ENCODE peak calls at places on chromosomes 7 and 10, in four cellular contexts. B is NCI-H774, U is HEK293T, M is kidney glomerular epithelial cell. N is an unnamed sample.

GRCh38 chr10:61280303-61280702 is 172.9 kb downstream of the TMEM26 start:
- DNase-seq in B (no peak), U (no peak), M (peak; percentile 1), N (no peak)

GRCh38 chr7:27157717-27158431 is 1.4 kb upstream of the HOXA7 start:
- DNase-seq in B (no peak), U (no peak), M (no peak), N (no peak)

GRCh38 chr10:14588084-14588937 is 186.4 kb downstream of the FAM107B start:
- DNase-seq in B (no peak), U (no peak), M (peak; percentile 58), N (no peak)

GRCh38 chr10:2256241-2256640 is 518.9 kb upstream of the ADARB2 start:
- DNase-seq in B (no peak), U (no peak), M (no peak), N (no peak)

GRCh38 chr10:131003455-131003854 is 308.1 kb downstream of the TCERG1L start:
- DNase-seq in B (peak; percentile 20), U (no peak), M (no peak), N (no peak)

GRCh38 chr10:3169738-3170137 is 2.8 kb downstream of the PITRM1 start:
- DNase-seq in B (no peak), U (no peak), M (no peak), N (no peak)

GRCh38 chr7:1049006-1049741 is 4.8 kb downstream of the GPR146 start:
- DNase-seq in B (no peak), U (no peak), M (no peak), N (no peak)

GRCh38 chr7:12322287-12322902 is 81.3 kb downstream of the VWDE start:
- DNase-seq in B (no peak), U (no peak), M (no peak), N (no peak)

GRCh38 chr10:30980951-30981616 is 50.6 kb downstream of the ZNF438 start:
- DNase-seq in B (peak; percentile 70), U (no peak), M (no peak), N (no peak)

GRCh38 chr7:27173412-27174076 is 576 bp downstream of the HOXA10 start:
- DNase-seq in B (no peak), U (no peak), M (no peak), N (no peak)